ENCODE peak calls at places on chromosomes 4 and X, in five cellular contexts. V, P, C, K and A are unnamed samples.

GRCh38 chrX:47637546-47638195 is 7.9 kb upstream of the CFP start:
- DNase-seq in P (no peak), V (no peak), C (no peak), K (no peak), A (no peak)

GRCh38 chr4:175536852-175537453 is 275.1 kb downstream of the GPM6A start:
- DNase-seq in P (peak), C (peak), V (peak), K (peak), A (peak)

GRCh38 chr4:52982246-52982950 is 120.3 kb downstream of the RASL11B start:
- DNase-seq in P (peak), V (no peak), K (peak), C (peak), A (peak)

GRCh38 chr4:147640331-147640730 is 23.1 kb downstream of the TMEM184C start:
- DNase-seq in P (peak), V (no peak), K (no peak), C (no peak), A (no peak)

GRCh38 chrX:13763489-13763888 is 28.9 kb downstream of the OFD1 start:
- DNase-seq in K (no peak), C (no peak), P (no peak), V (no peak), A (no peak)

GRCh38 chr4:159227984-159228383 is 125.1 kb downstream of the RAPGEF2 start:
- DNase-seq in K (no peak), C (peak), P (peak), V (no peak), A (peak)

GRCh38 chrX:13688772-13689518 is at the start of gene RAB9A:
- DNase-seq in P (peak), K (peak), C (peak), V (no peak), A (peak)

GRCh38 chr4:25163216-25163615 is 3.0 kb upstream of the SEPSECS start:
- DNase-seq in P (no peak), V (no peak), C (no peak), K (no peak), A (no peak)

GRCh38 chr4:147958057-147958456 is 226.2 kb downstream of the ARHGAP10 start:
- DNase-seq in K (no peak), P (peak), V (no peak), C (no peak), A (no peak)

GRCh38 chrX:14491689-14492088 is 37.6 kb upstream of the GLRA2 start:
- DNase-seq in P (no peak), C (no peak), V (no peak), K (no peak), A (no peak)

GRCh38 chrX:42869659-42870476 is 91.9 kb upstream of the PPP1R2C start:
- DNase-seq in K (no peak), P (no peak), C (no peak), V (peak), A (no peak)

GRCh38 chrX:45862801-45863200 is 662.1 kb upstream of the DIPK2B start:
- DNase-seq in V (no peak), C (no peak), K (no peak), P (no peak), A (no peak)

GRCh38 chrX:109952985-109953905 is 49.7 kb upstream of the TMEM164 start:
- DNase-seq in V (peak), C (no peak), K (no peak), P (no peak), A (no peak)

GRCh38 chrX:39957816-39958561 is 139.8 kb downstream of the BCOR start:
- DNase-seq in V (no peak), C (no peak), K (no peak), P (peak), A (no peak)

GRCh38 chrX:98405376-98405775 is 1521.7 kb downstream of the RPA4 start:
- DNase-seq in V (no peak), K (no peak), C (no peak), P (no peak), A (no peak)

GRCh38 chrX:92230628-92231027 is 451.5 kb downstream of the PCDH11X start:
- DNase-seq in V (no peak), K (no peak), P (no peak), C (no peak), A (no peak)

GRCh38 chrX:1536712-1537030 is 314 bp downstream of the P2RY8 start:
- DNase-seq in P (no peak), C (no peak), K (no peak), V (no peak), A (no peak)

GRCh38 chr4:48498895-48499294 is 8.8 kb downstream of the ZAR1 start:
- DNase-seq in K (no peak), P (no peak), C (no peak), V (no peak), A (no peak)

DNA sequence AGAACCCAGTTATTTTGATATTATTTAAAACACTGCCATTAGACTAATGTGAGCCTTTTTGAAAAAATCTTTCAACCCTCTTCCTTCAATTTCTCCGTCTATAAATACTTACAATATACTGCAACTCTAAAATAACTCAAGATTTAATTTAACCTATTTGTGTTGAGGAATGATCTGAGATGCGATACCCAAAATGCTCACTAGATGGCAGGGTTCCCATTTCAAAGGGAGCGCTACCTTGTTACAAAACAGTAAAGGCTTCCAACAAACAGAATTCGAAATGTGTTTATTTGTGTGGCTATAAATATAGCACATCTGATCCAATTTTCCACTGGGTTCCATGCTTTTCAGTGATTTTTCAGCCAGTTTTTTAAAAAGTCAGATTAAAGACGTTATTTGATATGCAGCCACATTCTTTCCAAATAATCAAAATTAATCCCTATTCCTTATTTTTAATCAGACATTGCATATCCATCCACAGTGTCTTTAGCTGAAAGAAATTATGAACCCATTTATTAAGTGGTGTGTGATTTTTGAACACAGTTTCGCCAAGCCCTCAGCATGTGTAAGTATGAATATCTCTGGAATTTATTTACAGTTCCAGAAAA is 667.9 kb upstream of the LCORL start:
- DNase-seq in P (peak), K (peak), C (peak), V (no peak), A (peak)
- TF ChIP-seq MXI1 in P (no peak), K (no peak), C (no peak), V (no peak), A (no peak)

DNA sequence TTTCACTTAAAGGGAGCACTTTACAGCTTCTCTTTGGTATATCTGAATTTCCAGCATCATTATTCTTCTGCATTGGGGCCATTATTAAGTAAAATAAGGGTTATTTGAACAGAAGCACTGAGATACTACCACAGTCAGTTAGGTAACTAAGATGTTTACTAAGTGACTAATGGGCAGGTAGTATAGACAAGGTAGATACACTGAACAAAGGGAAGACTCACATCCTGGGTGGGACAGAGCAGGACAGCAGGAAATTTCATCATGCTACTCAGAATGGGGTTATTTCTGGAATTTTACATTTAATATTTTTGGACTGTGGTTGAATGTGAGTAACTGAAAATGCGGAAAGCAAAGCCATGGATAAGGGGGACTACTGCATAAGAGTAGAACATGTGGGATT is 316.0 kb downstream of the CCSER1 start:
- DNase-seq in K (no peak), P (no peak), C (no peak), V (no peak), A (no peak)
- TF ChIP-seq MXI1 in K (no peak), P (no peak), C (no peak), V (no peak), A (no peak)

DNA sequence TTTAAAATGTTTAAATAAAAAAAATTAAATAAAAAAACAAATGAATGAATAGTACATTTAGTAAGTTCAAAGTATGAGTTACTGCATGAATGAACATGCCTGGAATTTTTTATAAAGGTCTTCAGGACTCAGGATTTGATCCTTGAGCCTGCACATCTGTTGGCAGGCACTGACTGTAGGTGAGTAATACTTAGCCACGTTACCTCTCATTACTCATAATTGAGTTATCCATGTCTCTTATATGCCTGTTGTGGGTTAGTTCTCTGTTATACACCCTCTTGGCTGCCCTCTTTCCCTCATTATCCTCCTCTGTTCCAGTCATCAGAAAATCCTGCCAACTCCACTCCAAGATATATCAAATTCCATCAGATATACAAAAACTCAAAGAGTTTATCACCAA is 276.0 kb downstream of the FBXW7 start:
- DNase-seq in P (peak), V (no peak), C (no peak), K (no peak), A (no peak)
- TF ChIP-seq MXI1 in P (no peak), V (no peak), C (no peak), K (no peak), A (no peak)

DNA sequence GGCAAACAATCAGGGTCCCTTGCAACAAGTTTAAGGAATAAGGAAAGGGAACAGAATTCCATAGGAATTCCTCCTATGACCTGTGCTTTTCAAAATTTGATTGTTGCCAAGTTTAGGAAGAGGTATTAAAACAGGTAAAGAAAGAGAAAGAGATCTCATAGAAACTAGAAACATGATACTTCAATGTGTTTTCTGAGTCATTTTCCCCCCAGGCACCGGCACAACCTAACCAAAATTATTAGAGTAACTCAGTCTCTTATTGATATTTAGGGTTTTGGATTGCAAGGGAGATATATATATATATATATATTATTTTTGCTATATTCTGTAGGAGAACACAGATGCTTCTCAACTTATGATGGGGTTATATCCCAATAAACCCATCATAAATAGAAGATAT is 278.0 kb upstream of the DKK2 start:
- DNase-seq in P (no peak), V (no peak), K (no peak), C (no peak), A (no peak)
- TF ChIP-seq MXI1 in P (no peak), V (no peak), K (no peak), C (no peak), A (no peak)

GRCh38 chr4:85642356-85643100 is 167.6 kb downstream of the ARHGAP24 start:
- DNase-seq in V (no peak), K (no peak), P (no peak), C (no peak), A (no peak)

GRCh38 chr4:85639946-85640345 is 165.0 kb downstream of the ARHGAP24 start:
- DNase-seq in V (no peak), C (no peak), P (no peak), K (peak), A (no peak)

DNA sequence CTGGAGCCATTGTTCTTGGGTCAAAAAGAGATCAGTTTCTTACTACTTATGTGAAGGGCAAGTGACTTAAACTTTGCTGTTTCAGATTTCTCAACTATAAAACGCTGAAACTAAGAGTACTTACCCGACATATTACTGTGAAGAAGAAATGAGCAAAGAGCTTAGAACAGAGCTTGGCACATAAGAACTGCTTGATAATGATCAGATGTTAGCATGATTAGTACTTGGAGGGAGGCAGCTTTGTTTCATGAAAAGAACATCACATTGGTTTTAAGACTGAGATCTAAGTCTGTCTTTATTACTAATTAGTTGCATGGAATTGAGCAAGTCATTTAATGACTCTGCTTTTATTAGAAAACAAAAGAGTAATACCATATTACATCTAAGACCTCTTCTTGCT is 169.1 kb downstream of the ARHGAP24 start:
- DNase-seq in C (no peak), V (no peak), P (no peak), K (no peak), A (no peak)
- TF ChIP-seq MXI1 in C (no peak), V (no peak), P (no peak), K (no peak), A (no peak)

GRCh38 chr4:173432430-173432829 is 33.5 kb upstream of the SCRG1 start:
- DNase-seq in P (no peak), V (no peak), C (no peak), K (no peak), A (no peak)

GRCh38 chr4:173436866-173437265 is 38.0 kb upstream of the SCRG1 start:
- DNase-seq in K (no peak), V (no peak), P (no peak), C (no peak), A (no peak)

GRCh38 chr4:173433447-173433846 is 34.5 kb upstream of the SCRG1 start:
- DNase-seq in V (no peak), P (no peak), K (no peak), C (no peak), A (no peak)

GRCh38 chr4:173434226-173434625 is 35.3 kb upstream of the SCRG1 start:
- DNase-seq in V (no peak), C (no peak), K (no peak), P (no peak), A (no peak)

DNA sequence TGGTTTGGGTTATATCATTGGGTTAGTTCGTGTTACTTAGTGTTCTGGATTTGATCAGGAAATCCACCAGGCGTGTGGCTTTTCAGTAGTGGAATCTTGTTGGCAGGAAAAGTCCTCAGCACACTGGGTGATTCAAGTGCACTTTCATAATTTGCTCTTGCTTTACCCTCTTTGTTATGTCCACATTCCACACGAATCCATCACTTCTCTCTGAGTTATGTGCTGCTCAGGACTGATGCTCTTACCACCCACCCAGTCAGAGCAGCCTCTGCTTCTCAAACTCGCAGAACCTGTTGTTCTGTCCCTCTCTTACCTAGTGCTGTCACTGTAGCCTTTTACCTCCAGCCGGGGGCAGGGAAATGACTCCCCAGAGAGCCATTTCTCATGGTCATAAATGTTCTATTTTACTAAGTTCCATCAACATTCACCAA is 37.2 kb upstream of the SCRG1 start:
- DNase-seq in K (no peak), P (peak), C (no peak), V (no peak), A (no peak)
- TF ChIP-seq MXI1 in K (no peak), P (no peak), C (no peak), V (no peak), A (no peak)

GRCh38 chr4:81198609-81199008 is 16.4 kb downstream of the PRKG2 start:
- DNase-seq in P (no peak), C (no peak), K (no peak), V (no peak), A (no peak)
- TF ChIP-seq MXI1 in P (no peak), C (no peak), K (no peak), V (no peak), A (no peak)

GRCh38 chrX:11113731-11114130 is 2.6 kb downstream of the HCCS start:
- DNase-seq in C (no peak), P (peak), V (no peak), K (no peak), A (no peak)

GRCh38 chrX:11119295-11119943 is 8.3 kb downstream of the HCCS start:
- DNase-seq in P (no peak), C (no peak), K (no peak), V (no peak), A (no peak)

GRCh38 chrX:11111947-11112346 is 815 bp downstream of the HCCS start:
- DNase-seq in K (no peak), P (no peak), V (no peak), C (no peak), A (no peak)

DNA sequence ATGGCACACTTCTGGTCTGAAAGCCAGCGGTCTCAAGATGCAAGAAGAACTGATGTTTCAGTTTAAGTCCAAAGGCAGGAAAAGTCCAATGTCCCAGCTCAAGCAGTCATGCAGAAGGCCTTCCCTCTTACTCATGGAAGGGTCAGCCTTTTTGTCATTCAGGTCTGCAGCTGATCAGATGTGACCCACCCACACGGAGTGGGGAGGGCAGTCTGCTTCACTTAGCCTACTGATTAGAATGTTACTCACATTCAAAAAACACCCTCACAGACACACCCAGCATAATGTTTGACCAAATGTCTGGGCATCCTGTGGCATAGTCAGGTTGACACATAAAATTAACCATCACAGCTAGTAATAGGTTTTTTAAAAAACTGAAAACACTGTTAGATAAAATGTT is 6.6 kb downstream of the HCCS start:
- DNase-seq in V (no peak), K (peak), C (no peak), P (no peak), A (no peak)
- TF ChIP-seq MXI1 in V (no peak), K (no peak), C (no peak), P (no peak), A (no peak)

DNA sequence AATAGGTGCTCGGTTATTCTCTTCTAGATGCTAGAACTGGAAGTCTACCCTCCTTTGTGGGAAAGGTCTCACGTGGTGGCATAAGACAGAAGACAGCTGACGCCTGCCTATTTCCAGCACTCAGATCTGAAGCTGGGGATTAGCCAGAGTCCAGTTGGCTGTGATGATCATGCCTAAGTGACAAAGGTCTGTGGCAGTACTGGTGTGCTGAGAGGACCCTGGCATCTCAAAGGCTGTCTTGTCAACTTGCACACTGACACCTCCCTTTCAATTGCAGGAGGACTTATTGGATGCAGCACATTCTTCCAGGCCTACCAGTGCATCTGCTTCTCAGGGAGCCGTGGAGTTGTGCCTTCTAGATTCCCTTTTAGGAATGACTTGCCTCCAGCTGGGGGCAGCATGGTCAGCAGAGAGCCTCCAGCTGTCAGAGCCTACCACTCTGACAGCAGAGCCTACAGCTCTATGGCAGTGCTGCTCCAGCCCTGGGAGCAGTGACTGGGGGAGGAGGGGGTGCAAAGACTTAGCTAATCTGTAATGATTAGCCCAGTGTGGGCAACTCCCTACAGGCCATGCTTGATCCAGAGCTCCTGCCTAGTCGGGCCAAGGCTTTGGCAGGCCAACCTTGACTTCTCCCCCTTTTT is 13.6 kb upstream of the FGFBP2 start:
- DNase-seq in P (no peak), C (no peak), K (no peak), V (no peak), A (no peak)
- TF ChIP-seq MXI1 in P (no peak), C (no peak), K (no peak), V (no peak), A (no peak)